ENCODE peak calls at places on chromosomes 13 and 19, in ten cellular contexts. One of them, this sample, is unnamed.

GRCh38 chr19:13823256-13823655 is 28.0 kb downstream of the ZSWIM4 start:
- DNase-seq in ecto neural progenitor cell: no peak
- DNase-seq in amniotic epithelial cell: no peak
- DNase-seq in lower lobe of right lung: no peak
- DNase-seq in KG1: no peak
- DNase-seq in A172: no peak
- DNase-seq in NCI-H187: no peak
- DNase-seq in NCI-H1436: no peak
- DNase-seq in natural killer cell: no peak
- DNase-seq in activated naive CD4-positive, alpha-beta T cell: no peak
- DNase-seq in this sample: no peak

GRCh38 chr13:35573639-35574038 is 97.2 kb upstream of the MAB21L1 start:
- DNase-seq in ecto neural progenitor cell: no peak
- DNase-seq in amniotic epithelial cell: no peak
- DNase-seq in lower lobe of right lung: no peak
- DNase-seq in KG1: no peak
- DNase-seq in A172: no peak
- DNase-seq in NCI-H187: no peak
- DNase-seq in NCI-H1436: no peak
- DNase-seq in natural killer cell: no peak
- DNase-seq in activated naive CD4-positive, alpha-beta T cell: no peak
- DNase-seq in this sample: no peak

GRCh38 chr19:371501-372160 is 27.0 kb upstream of the MIER2 start:
- DNase-seq in ecto neural progenitor cell: no peak
- DNase-seq in amniotic epithelial cell: no peak
- DNase-seq in lower lobe of right lung: no peak
- DNase-seq in KG1: no peak
- DNase-seq in A172: no peak
- DNase-seq in NCI-H187: no peak
- DNase-seq in NCI-H1436: no peak
- DNase-seq in natural killer cell: no peak
- DNase-seq in activated naive CD4-positive, alpha-beta T cell: no peak
- DNase-seq in this sample: no peak

GRCh38 chr19:50909240-50910070 is 1.7 kb downstream of the KLK4 start:
- DNase-seq in ecto neural progenitor cell: peak; percentile 99
- DNase-seq in amniotic epithelial cell: no peak
- DNase-seq in lower lobe of right lung: peak; percentile 59
- DNase-seq in KG1: no peak
- DNase-seq in A172: no peak
- DNase-seq in NCI-H187: peak; percentile 15
- DNase-seq in NCI-H1436: peak; percentile 79
- DNase-seq in natural killer cell: no peak
- DNase-seq in activated naive CD4-positive, alpha-beta T cell: no peak
- DNase-seq in this sample: peak; percentile 100

GRCh38 chr19:40217027-40217810 is 965 bp downstream of the TTC9B start:
- DNase-seq in ecto neural progenitor cell: peak; percentile 59
- DNase-seq in amniotic epithelial cell: no peak
- DNase-seq in lower lobe of right lung: peak; percentile 73
- DNase-seq in KG1: no peak
- DNase-seq in A172: no peak
- DNase-seq in NCI-H187: peak; percentile 84
- DNase-seq in NCI-H1436: peak; percentile 56
- DNase-seq in natural killer cell: no peak
- DNase-seq in activated naive CD4-positive, alpha-beta T cell: no peak
- DNase-seq in this sample: peak; percentile 39

GRCh38 chr13:98571955-98572662 is 4.8 kb downstream of the STK24 start:
- DNase-seq in ecto neural progenitor cell: no peak
- DNase-seq in amniotic epithelial cell: no peak
- DNase-seq in lower lobe of right lung: no peak
- DNase-seq in KG1: no peak
- DNase-seq in A172: peak; percentile 26
- DNase-seq in NCI-H187: peak; percentile 94
- DNase-seq in NCI-H1436: no peak
- DNase-seq in natural killer cell: no peak
- DNase-seq in activated naive CD4-positive, alpha-beta T cell: no peak
- DNase-seq in this sample: no peak

GRCh38 chr19:2047449-2048103 is 3.5 kb downstream of the MKNK2 start:
- DNase-seq in ecto neural progenitor cell: peak; percentile 47
- DNase-seq in amniotic epithelial cell: peak; percentile 39
- DNase-seq in lower lobe of right lung: peak; percentile 78
- DNase-seq in KG1: no peak
- DNase-seq in A172: peak; percentile 71
- DNase-seq in NCI-H187: no peak
- DNase-seq in NCI-H1436: no peak
- DNase-seq in natural killer cell: no peak
- DNase-seq in activated naive CD4-positive, alpha-beta T cell: no peak
- DNase-seq in this sample: no peak

GRCh38 chr19:51702103-51702753 is 9.1 kb downstream of the SPACA6 start:
- DNase-seq in ecto neural progenitor cell: peak; percentile 83
- DNase-seq in amniotic epithelial cell: peak; percentile 77
- DNase-seq in lower lobe of right lung: peak; percentile 89
- DNase-seq in KG1: no peak
- DNase-seq in A172: no peak
- DNase-seq in NCI-H187: no peak
- DNase-seq in NCI-H1436: no peak
- DNase-seq in natural killer cell: peak; percentile 39
- DNase-seq in activated naive CD4-positive, alpha-beta T cell: no peak
- DNase-seq in this sample: peak; percentile 96

GRCh38 chr19:35717665-35718344 is at the start of gene KMT2B:
- DNase-seq in ecto neural progenitor cell: no peak
- DNase-seq in amniotic epithelial cell: no peak
- DNase-seq in lower lobe of right lung: no peak
- DNase-seq in KG1: peak; percentile 82
- DNase-seq in A172: peak; percentile 89
- DNase-seq in NCI-H187: no peak
- DNase-seq in NCI-H1436: no peak
- DNase-seq in natural killer cell: no peak
- DNase-seq in activated naive CD4-positive, alpha-beta T cell: no peak
- DNase-seq in this sample: no peak

GRCh38 chr13:110106726-110107125 is 200.2 kb downstream of the COL4A1 start:
- DNase-seq in ecto neural progenitor cell: no peak
- DNase-seq in amniotic epithelial cell: peak; percentile 63
- DNase-seq in lower lobe of right lung: no peak
- DNase-seq in KG1: no peak
- DNase-seq in A172: no peak
- DNase-seq in NCI-H187: no peak
- DNase-seq in NCI-H1436: no peak
- DNase-seq in natural killer cell: no peak
- DNase-seq in activated naive CD4-positive, alpha-beta T cell: no peak
- DNase-seq in this sample: no peak

GRCh38 chr13:19959141-19959830 is 759 bp downstream of the ZMYM2 start:
- DNase-seq in ecto neural progenitor cell: peak; percentile 75
- DNase-seq in amniotic epithelial cell: peak; percentile 37
- DNase-seq in lower lobe of right lung: peak; percentile 78
- DNase-seq in KG1: peak; percentile 7
- DNase-seq in A172: peak; percentile 6
- DNase-seq in NCI-H187: no peak
- DNase-seq in NCI-H1436: peak; percentile 2
- DNase-seq in natural killer cell: peak; percentile 66
- DNase-seq in activated naive CD4-positive, alpha-beta T cell: peak; percentile 39
- DNase-seq in this sample: peak; percentile 75

GRCh38 chr13:51632643-51633357 is 48.5 kb downstream of the WDFY2 start:
- DNase-seq in ecto neural progenitor cell: peak; percentile 77
- DNase-seq in amniotic epithelial cell: no peak
- DNase-seq in lower lobe of right lung: no peak
- DNase-seq in KG1: no peak
- DNase-seq in A172: no peak
- DNase-seq in NCI-H187: no peak
- DNase-seq in NCI-H1436: no peak
- DNase-seq in natural killer cell: no peak
- DNase-seq in activated naive CD4-positive, alpha-beta T cell: no peak
- DNase-seq in this sample: no peak

GRCh38 chr13:65339236-65339635 is 1890.9 kb downstream of the PCDH9 start:
- DNase-seq in ecto neural progenitor cell: no peak
- DNase-seq in amniotic epithelial cell: peak; percentile 56
- DNase-seq in lower lobe of right lung: no peak
- DNase-seq in KG1: no peak
- DNase-seq in A172: no peak
- DNase-seq in NCI-H187: no peak
- DNase-seq in NCI-H1436: no peak
- DNase-seq in natural killer cell: no peak
- DNase-seq in activated naive CD4-positive, alpha-beta T cell: no peak
- DNase-seq in this sample: no peak